ENCODE peak calls at places on chromosomes 3 and 15, in four cellular contexts. V is stimulated activated CD4-positive, alpha-beta T cell treated with anti-CD3 and anti-CD28 coated beads, Interleukin-4, amount 100 ng/mL, for 4 hours; X is erythroblast; U is activated CD8-positive, alpha-beta memory T cell treated with anti-CD3 and anti-CD28 coated beads, Interleukin-2, amount 50 U/mL, for 48 hours. P is an unnamed sample.

GRCh38 chr15:40238481-40238926 is 359 bp upstream of the PAK6 start:
- DNase-seq in V (no peak), X (no peak), U (no peak), P (peak; percentile 54)

GRCh38 chr3:15102256-15102655 is 3.3 kb upstream of the RBSN start:
- DNase-seq in V (no peak), X (no peak), U (no peak), P (peak; percentile 36)

GRCh38 chr3:32913790-32914446 is 37.5 kb upstream of the CCR4 start:
- DNase-seq in V (no peak), X (no peak), U (no peak), P (peak; percentile 83)

GRCh38 chr3:38109580-38110313 is 27.2 kb downstream of the ACAA1 start:
- DNase-seq in V (no peak), X (no peak), U (peak; percentile 40), P (no peak)

GRCh38 chr15:74889882-74890768 is at the start of gene MPI:
- DNase-seq in V (peak; percentile 82), X (peak; percentile 81), U (peak; percentile 94), P (peak; percentile 78)

GRCh38 chr3:30875505-30875904 is 19.0 kb downstream of the GADL1 start:
- DNase-seq in V (no peak), X (no peak), U (no peak), P (no peak)

GRCh38 chr3:30672959-30673358 is 66.6 kb downstream of the TGFBR2 start:
- DNase-seq in V (no peak), X (peak; percentile 8), U (no peak), P (no peak)

GRCh38 chr3:188041193-188041592 is 112.8 kb upstream of the LPP start:
- DNase-seq in V (no peak), X (no peak), U (no peak), P (no peak)

GRCh38 chr3:197478746-197479668 is 76.8 kb downstream of the BDH1 start:
- DNase-seq in V (no peak), X (no peak), U (no peak), P (no peak)

GRCh38 chr3:127959873-127960272 is 44.8 kb downstream of the KBTBD12 start:
- DNase-seq in V (no peak), X (peak; percentile 25), U (no peak), P (peak; percentile 16)

GRCh38 chr3:88595025-88595424 is 445.3 kb downstream of the C3orf38 start:
- DNase-seq in V (no peak), X (peak; percentile 64), U (no peak), P (peak; percentile 33)

GRCh38 chr3:74617786-74618185 is 3.3 kb upstream of the CNTN3 start:
- DNase-seq in V (no peak), X (no peak), U (no peak), P (no peak)

GRCh38 chr15:82539690-82540054 is 585 bp downstream of the RPS17 start:
- DNase-seq in V (no peak), X (no peak), U (no peak), P (no peak)

GRCh38 chr3:193872265-193872753 is 263.6 kb upstream of the HES1 start:
- DNase-seq in V (no peak), X (peak; percentile 64), U (no peak), P (peak; percentile 40)

GRCh38 chr15:57555270-57555669 is 36.4 kb upstream of the MYZAP start:
- DNase-seq in V (no peak), X (no peak), U (no peak), P (no peak)

GRCh38 chr15:58561321-58561720 is 129.5 kb downstream of the LIPC start:
- DNase-seq in V (no peak), X (no peak), U (no peak), P (no peak)

GRCh38 chr15:78212546-78213424 is 21.6 kb downstream of the ACSBG1 start:
- DNase-seq in V (no peak), X (peak; percentile 52), U (peak; percentile 25), P (no peak)

GRCh38 chr3:141065841-141066592 is 14.9 kb downstream of the SPSB4 start:
- DNase-seq in V (no peak), X (no peak), U (peak; percentile 23), P (no peak)

GRCh38 chr15:39720721-39721611 is 61.7 kb downstream of the FSIP1 start:
- DNase-seq in V (no peak), X (no peak), U (no peak), P (no peak)

GRCh38 chr3:141278196-141279073 is 46.8 kb downstream of the PXYLP1 start:
- DNase-seq in V (no peak), X (no peak), U (no peak), P (no peak)

GRCh38 chr3:97917813-97918536 is 54.3 kb downstream of the RIOX2 start:
- DNase-seq in V (no peak), X (no peak), U (no peak), P (no peak)

GRCh38 chr3:21734746-21735145 is 16.3 kb downstream of the ZNF385D start:
- DNase-seq in V (no peak), X (no peak), U (no peak), P (no peak)

GRCh38 chr3:123392871-123393620 is 55.8 kb downstream of the ADCY5 start:
- DNase-seq in V (no peak), X (no peak), U (no peak), P (no peak)

GRCh38 chr15:67146875-67147381 is 81.5 kb downstream of the SMAD3 start:
- DNase-seq in V (peak; percentile 22), X (no peak), U (no peak), P (no peak)

GRCh38 chr3:9902372-9903237 is at the start of gene IL17RE:
- DNase-seq in V (no peak), X (peak; percentile 38), U (no peak), P (peak; percentile 69)

P was measured in thyroid gland.